ENCODE peak calls at places on chromosomes 6 and 20, in eight cellular contexts. One of them, this sample, is unnamed.
A peak's percentile ranks its signal among the peaks of the same experiment; 100 is the strongest.

GRCh38 chr20:36917943-36918342 is 33.6 kb downstream of the SAMHD1 start:
- DNase-seq in bronchial epithelial cell: no peak
- DNase-seq in upper lobe of right lung: no peak
- DNase-seq in KBM-7: no peak
- DNase-seq in endothelial cell: no peak
- DNase-seq in left cardiac atrium: no peak
- DNase-seq in naive thymus-derived CD8-positive, alpha-beta T cell: no peak
- DNase-seq in activated gamma-delta T cell treated with Interleukin-2 at 50 U/mL for 16 hours: no peak
- DNase-seq in this sample: no peak

GRCh38 chr6:74114428-74114827 is 418.4 kb downstream of the CD109 start:
- DNase-seq in upper lobe of right lung: no peak
- DNase-seq in activated gamma-delta T cell treated with Interleukin-2 at 50 U/mL for 16 hours: no peak
- DNase-seq in naive thymus-derived CD8-positive, alpha-beta T cell: no peak
- DNase-seq in KBM-7: peak; percentile 43
- DNase-seq in left cardiac atrium: no peak
- DNase-seq in bronchial epithelial cell: no peak
- DNase-seq in endothelial cell: no peak
- DNase-seq in this sample: no peak

GRCh38 chr6:108132863-108133262 is 33.0 kb upstream of the NR2E1 start:
- DNase-seq in KBM-7: peak; percentile 19
- DNase-seq in upper lobe of right lung: no peak
- DNase-seq in endothelial cell: no peak
- DNase-seq in activated gamma-delta T cell treated with Interleukin-2 at 50 U/mL for 16 hours: no peak
- DNase-seq in left cardiac atrium: no peak
- DNase-seq in naive thymus-derived CD8-positive, alpha-beta T cell: no peak
- DNase-seq in bronchial epithelial cell: no peak
- DNase-seq in this sample: no peak

GRCh38 chr20:58870293-58871014 is 17.9 kb downstream of the GNAS start:
- DNase-seq in naive thymus-derived CD8-positive, alpha-beta T cell: peak; percentile 61
- DNase-seq in KBM-7: peak; percentile 64
- DNase-seq in activated gamma-delta T cell treated with Interleukin-2 at 50 U/mL for 16 hours: peak; percentile 54
- DNase-seq in endothelial cell: peak; percentile 87
- DNase-seq in bronchial epithelial cell: peak; percentile 43
- DNase-seq in left cardiac atrium: peak; percentile 76
- DNase-seq in upper lobe of right lung: peak; percentile 78
- DNase-seq in this sample: peak; percentile 78

GRCh38 chr6:84623956-84624680 is 140.3 kb downstream of the TBX18 start:
- DNase-seq in upper lobe of right lung: no peak
- DNase-seq in KBM-7: no peak
- DNase-seq in endothelial cell: no peak
- DNase-seq in left cardiac atrium: peak; percentile 33
- DNase-seq in naive thymus-derived CD8-positive, alpha-beta T cell: no peak
- DNase-seq in activated gamma-delta T cell treated with Interleukin-2 at 50 U/mL for 16 hours: no peak
- DNase-seq in bronchial epithelial cell: peak; percentile 89
- DNase-seq in this sample: no peak

GRCh38 chr20:709421-709820 is 33.8 kb upstream of the SCRT2 start:
- DNase-seq in bronchial epithelial cell: no peak
- DNase-seq in endothelial cell: no peak
- DNase-seq in KBM-7: no peak
- DNase-seq in activated gamma-delta T cell treated with Interleukin-2 at 50 U/mL for 16 hours: no peak
- DNase-seq in naive thymus-derived CD8-positive, alpha-beta T cell: no peak
- DNase-seq in upper lobe of right lung: peak; percentile 64
- DNase-seq in left cardiac atrium: peak; percentile 58
- DNase-seq in this sample: peak; percentile 59

GRCh38 chr6:44529506-44529905 is 142.0 kb downstream of the CDC5L start:
- DNase-seq in endothelial cell: no peak
- DNase-seq in upper lobe of right lung: no peak
- DNase-seq in KBM-7: no peak
- DNase-seq in bronchial epithelial cell: no peak
- DNase-seq in activated gamma-delta T cell treated with Interleukin-2 at 50 U/mL for 16 hours: no peak
- DNase-seq in naive thymus-derived CD8-positive, alpha-beta T cell: no peak
- DNase-seq in left cardiac atrium: no peak
- DNase-seq in this sample: no peak

GRCh38 chr20:25059866-25060465 is 2.0 kb upstream of the ACSS1 start:
- DNase-seq in KBM-7: no peak
- DNase-seq in upper lobe of right lung: no peak
- DNase-seq in left cardiac atrium: no peak
- DNase-seq in naive thymus-derived CD8-positive, alpha-beta T cell: no peak
- DNase-seq in bronchial epithelial cell: peak; percentile 33
- DNase-seq in endothelial cell: no peak
- DNase-seq in activated gamma-delta T cell treated with Interleukin-2 at 50 U/mL for 16 hours: no peak
- DNase-seq in this sample: peak; percentile 12

GRCh38 chr6:54980511-54981275 is 134.1 kb downstream of the FAM83B start:
- DNase-seq in activated gamma-delta T cell treated with Interleukin-2 at 50 U/mL for 16 hours: no peak
- DNase-seq in upper lobe of right lung: no peak
- DNase-seq in KBM-7: no peak
- DNase-seq in naive thymus-derived CD8-positive, alpha-beta T cell: no peak
- DNase-seq in left cardiac atrium: no peak
- DNase-seq in endothelial cell: no peak
- DNase-seq in bronchial epithelial cell: peak; percentile 85
- DNase-seq in this sample: no peak

GRCh38 chr20:36872857-36873256 is 3.1 kb upstream of the TLDC2 start:
- DNase-seq in activated gamma-delta T cell treated with Interleukin-2 at 50 U/mL for 16 hours: no peak
- DNase-seq in bronchial epithelial cell: no peak
- DNase-seq in endothelial cell: no peak
- DNase-seq in KBM-7: no peak
- DNase-seq in upper lobe of right lung: no peak
- DNase-seq in naive thymus-derived CD8-positive, alpha-beta T cell: no peak
- DNase-seq in left cardiac atrium: no peak
- DNase-seq in this sample: no peak

GRCh38 chr20:17992847-17993508 is 24.2 kb downstream of the MGME1 start:
- DNase-seq in naive thymus-derived CD8-positive, alpha-beta T cell: no peak
- DNase-seq in activated gamma-delta T cell treated with Interleukin-2 at 50 U/mL for 16 hours: no peak
- DNase-seq in KBM-7: peak; percentile 32
- DNase-seq in bronchial epithelial cell: peak; percentile 69
- DNase-seq in endothelial cell: no peak
- DNase-seq in left cardiac atrium: no peak
- DNase-seq in upper lobe of right lung: no peak
- DNase-seq in this sample: no peak

GRCh38 chr6:154537486-154537885 is 27.0 kb upstream of the CNKSR3 start:
- DNase-seq in KBM-7: no peak
- DNase-seq in upper lobe of right lung: no peak
- DNase-seq in bronchial epithelial cell: no peak
- DNase-seq in activated gamma-delta T cell treated with Interleukin-2 at 50 U/mL for 16 hours: no peak
- DNase-seq in naive thymus-derived CD8-positive, alpha-beta T cell: no peak
- DNase-seq in left cardiac atrium: no peak
- DNase-seq in endothelial cell: no peak
- DNase-seq in this sample: no peak

GRCh38 chr6:24520929-24521546 is 26.3 kb downstream of the ALDH5A1 start:
- DNase-seq in naive thymus-derived CD8-positive, alpha-beta T cell: no peak
- DNase-seq in upper lobe of right lung: peak; percentile 77
- DNase-seq in endothelial cell: peak; percentile 74
- DNase-seq in bronchial epithelial cell: peak; percentile 27
- DNase-seq in activated gamma-delta T cell treated with Interleukin-2 at 50 U/mL for 16 hours: peak; percentile 18
- DNase-seq in left cardiac atrium: peak; percentile 54
- DNase-seq in KBM-7: peak; percentile 40
- DNase-seq in this sample: peak; percentile 69

GRCh38 chr6:162706236-162706635 is 21.3 kb downstream of the PRKN start:
- DNase-seq in KBM-7: peak; percentile 74
- DNase-seq in left cardiac atrium: peak; percentile 79
- DNase-seq in upper lobe of right lung: no peak
- DNase-seq in bronchial epithelial cell: no peak
- DNase-seq in naive thymus-derived CD8-positive, alpha-beta T cell: no peak
- DNase-seq in activated gamma-delta T cell treated with Interleukin-2 at 50 U/mL for 16 hours: no peak
- DNase-seq in endothelial cell: no peak
- DNase-seq in this sample: peak; percentile 71

GRCh38 chr6:159931112-159931511 is 37.8 kb upstream of the IGF2R start:
- DNase-seq in activated gamma-delta T cell treated with Interleukin-2 at 50 U/mL for 16 hours: no peak
- DNase-seq in left cardiac atrium: no peak
- DNase-seq in naive thymus-derived CD8-positive, alpha-beta T cell: no peak
- DNase-seq in upper lobe of right lung: no peak
- DNase-seq in endothelial cell: no peak
- DNase-seq in KBM-7: no peak
- DNase-seq in bronchial epithelial cell: no peak
- DNase-seq in this sample: no peak

GRCh38 chr20:33667245-33668086 is 723 bp downstream of the ACTL10 start:
- DNase-seq in naive thymus-derived CD8-positive, alpha-beta T cell: peak; percentile 85
- DNase-seq in KBM-7: no peak
- DNase-seq in bronchial epithelial cell: peak; percentile 51
- DNase-seq in upper lobe of right lung: peak; percentile 86
- DNase-seq in activated gamma-delta T cell treated with Interleukin-2 at 50 U/mL for 16 hours: no peak
- DNase-seq in endothelial cell: no peak
- DNase-seq in left cardiac atrium: peak; percentile 81
- DNase-seq in this sample: peak; percentile 55

GRCh38 chr6:13181398-13181797 is 146.9 kb downstream of the TBC1D7 start:
- DNase-seq in bronchial epithelial cell: no peak
- DNase-seq in upper lobe of right lung: no peak
- DNase-seq in naive thymus-derived CD8-positive, alpha-beta T cell: no peak
- DNase-seq in endothelial cell: no peak
- DNase-seq in KBM-7: no peak
- DNase-seq in activated gamma-delta T cell treated with Interleukin-2 at 50 U/mL for 16 hours: no peak
- DNase-seq in left cardiac atrium: no peak
- DNase-seq in this sample: no peak

GRCh38 chr6:83815631-83816030 is 37.5 kb upstream of the RIPPLY2 start:
- DNase-seq in bronchial epithelial cell: peak; percentile 70
- DNase-seq in KBM-7: no peak
- DNase-seq in activated gamma-delta T cell treated with Interleukin-2 at 50 U/mL for 16 hours: no peak
- DNase-seq in upper lobe of right lung: no peak
- DNase-seq in endothelial cell: no peak
- DNase-seq in naive thymus-derived CD8-positive, alpha-beta T cell: no peak
- DNase-seq in left cardiac atrium: no peak
- DNase-seq in this sample: no peak

GRCh38 chr6:10951675-10952282 is 64.9 kb downstream of the SYCP2L start:
- DNase-seq in upper lobe of right lung: no peak
- DNase-seq in bronchial epithelial cell: peak; percentile 71
- DNase-seq in endothelial cell: peak; percentile 9
- DNase-seq in KBM-7: peak; percentile 42
- DNase-seq in activated gamma-delta T cell treated with Interleukin-2 at 50 U/mL for 16 hours: no peak
- DNase-seq in naive thymus-derived CD8-positive, alpha-beta T cell: no peak
- DNase-seq in left cardiac atrium: no peak
- DNase-seq in this sample: no peak

GRCh38 chr6:54481096-54481495 is 172.9 kb downstream of the TINAG start:
- DNase-seq in activated gamma-delta T cell treated with Interleukin-2 at 50 U/mL for 16 hours: no peak
- DNase-seq in upper lobe of right lung: no peak
- DNase-seq in left cardiac atrium: no peak
- DNase-seq in KBM-7: no peak
- DNase-seq in endothelial cell: no peak
- DNase-seq in bronchial epithelial cell: no peak
- DNase-seq in naive thymus-derived CD8-positive, alpha-beta T cell: no peak
- DNase-seq in this sample: no peak

GRCh38 chr6:122931916-122932315 is 64.1 kb upstream of the CLVS2 start:
- DNase-seq in bronchial epithelial cell: no peak
- DNase-seq in left cardiac atrium: no peak
- DNase-seq in KBM-7: no peak
- DNase-seq in activated gamma-delta T cell treated with Interleukin-2 at 50 U/mL for 16 hours: no peak
- DNase-seq in upper lobe of right lung: no peak
- DNase-seq in endothelial cell: no peak
- DNase-seq in naive thymus-derived CD8-positive, alpha-beta T cell: no peak
- DNase-seq in this sample: no peak

GRCh38 chr6:155530219-155530834 is 74.7 kb upstream of the NOX3 start:
- DNase-seq in left cardiac atrium: no peak
- DNase-seq in endothelial cell: no peak
- DNase-seq in activated gamma-delta T cell treated with Interleukin-2 at 50 U/mL for 16 hours: no peak
- DNase-seq in bronchial epithelial cell: peak; percentile 41
- DNase-seq in upper lobe of right lung: no peak
- DNase-seq in KBM-7: peak; percentile 37
- DNase-seq in naive thymus-derived CD8-positive, alpha-beta T cell: peak; percentile 15
- DNase-seq in this sample: peak; percentile 31

GRCh38 chr6:25311251-25311910 is 32.2 kb downstream of the CARMIL1 start:
- DNase-seq in left cardiac atrium: no peak
- DNase-seq in endothelial cell: no peak
- DNase-seq in upper lobe of right lung: no peak
- DNase-seq in naive thymus-derived CD8-positive, alpha-beta T cell: no peak
- DNase-seq in KBM-7: no peak
- DNase-seq in activated gamma-delta T cell treated with Interleukin-2 at 50 U/mL for 16 hours: no peak
- DNase-seq in bronchial epithelial cell: peak; percentile 73
- DNase-seq in this sample: no peak

GRCh38 chr6:151437401-151437800 is 14.5 kb downstream of the RMND1 start:
- DNase-seq in naive thymus-derived CD8-positive, alpha-beta T cell: no peak
- DNase-seq in upper lobe of right lung: no peak
- DNase-seq in bronchial epithelial cell: peak; percentile 61
- DNase-seq in KBM-7: no peak
- DNase-seq in endothelial cell: no peak
- DNase-seq in left cardiac atrium: no peak
- DNase-seq in activated gamma-delta T cell treated with Interleukin-2 at 50 U/mL for 16 hours: no peak
- DNase-seq in this sample: no peak

GRCh38 chr6:52725133-52725529 is 38.1 kb downstream of the GSTA2 start:
- DNase-seq in activated gamma-delta T cell treated with Interleukin-2 at 50 U/mL for 16 hours: no peak
- DNase-seq in bronchial epithelial cell: peak; percentile 82
- DNase-seq in KBM-7: no peak
- DNase-seq in upper lobe of right lung: no peak
- DNase-seq in naive thymus-derived CD8-positive, alpha-beta T cell: no peak
- DNase-seq in endothelial cell: no peak
- DNase-seq in left cardiac atrium: no peak
- DNase-seq in this sample: peak; percentile 77

GRCh38 chr20:5996765-5997164 is 46.3 kb downstream of the MCM8 start:
- DNase-seq in endothelial cell: no peak
- DNase-seq in naive thymus-derived CD8-positive, alpha-beta T cell: peak; percentile 58
- DNase-seq in left cardiac atrium: no peak
- DNase-seq in bronchial epithelial cell: no peak
- DNase-seq in activated gamma-delta T cell treated with Interleukin-2 at 50 U/mL for 16 hours: peak; percentile 51
- DNase-seq in KBM-7: peak; percentile 44
- DNase-seq in upper lobe of right lung: no peak
- DNase-seq in this sample: no peak

GRCh38 chr6:90948540-90948939 is 361.7 kb upstream of the MAP3K7 start:
- DNase-seq in naive thymus-derived CD8-positive, alpha-beta T cell: no peak
- DNase-seq in activated gamma-delta T cell treated with Interleukin-2 at 50 U/mL for 16 hours: no peak
- DNase-seq in bronchial epithelial cell: no peak
- DNase-seq in upper lobe of right lung: peak; percentile 58
- DNase-seq in KBM-7: no peak
- DNase-seq in left cardiac atrium: peak; percentile 18
- DNase-seq in endothelial cell: no peak
- DNase-seq in this sample: no peak

GRCh38 chr6:46626228-46626909 is 26.2 kb downstream of the CYP39A1 start:
- DNase-seq in endothelial cell: peak; percentile 10
- DNase-seq in upper lobe of right lung: no peak
- DNase-seq in left cardiac atrium: no peak
- DNase-seq in activated gamma-delta T cell treated with Interleukin-2 at 50 U/mL for 16 hours: no peak
- DNase-seq in KBM-7: peak; percentile 31
- DNase-seq in bronchial epithelial cell: peak; percentile 53
- DNase-seq in naive thymus-derived CD8-positive, alpha-beta T cell: peak; percentile 18
- DNase-seq in this sample: no peak

GRCh38 chr6:78947962-78948361 is 80.6 kb downstream of the IRAK1BP1 start:
- DNase-seq in upper lobe of right lung: no peak
- DNase-seq in endothelial cell: no peak
- DNase-seq in left cardiac atrium: no peak
- DNase-seq in KBM-7: no peak
- DNase-seq in naive thymus-derived CD8-positive, alpha-beta T cell: no peak
- DNase-seq in activated gamma-delta T cell treated with Interleukin-2 at 50 U/mL for 16 hours: no peak
- DNase-seq in bronchial epithelial cell: peak; percentile 33
- DNase-seq in this sample: no peak

GRCh38 chr20:19289451-19289850 is 77.0 kb downstream of the SLC24A3 start:
- DNase-seq in bronchial epithelial cell: no peak
- DNase-seq in upper lobe of right lung: no peak
- DNase-seq in endothelial cell: no peak
- DNase-seq in naive thymus-derived CD8-positive, alpha-beta T cell: no peak
- DNase-seq in KBM-7: no peak
- DNase-seq in activated gamma-delta T cell treated with Interleukin-2 at 50 U/mL for 16 hours: no peak
- DNase-seq in left cardiac atrium: no peak
- DNase-seq in this sample: no peak

This sample was measured in adrenal gland.